ENCODE peak calls at places on chromosomes 11 and 22, in eight cellular contexts. Z is NCI-H2029, D is amygdala, W is HTR-8/SVneo, U is posterior cingulate gyrus, Y is T-helper 2 cell, P is T-helper 1 cell, I is NCI-H748 treated with DMSO at 0.1 percent for 48 hours. H is an unnamed sample.

GRCh38 chr11:24592342-24592741 is 95.5 kb downstream of the LUZP2 start:
- DNase-seq in Z (no peak), D (no peak), W (no peak), U (no peak), Y (no peak), P (no peak), I (no peak), H (no peak)

GRCh38 chr11:83002047-83002446 is 69.7 kb downstream of the RAB30 start:
- DNase-seq in Z (no peak), D (no peak), W (no peak), U (no peak), Y (no peak), P (no peak), I (no peak), H (no peak)

GRCh38 chr11:2536440-2536989 is 91.7 kb downstream of the KCNQ1 start:
- DNase-seq in Z (no peak), D (no peak), W (no peak), U (peak), Y (peak), P (no peak), I (no peak), H (no peak)

GRCh38 chr11:61266602-61267001 is 25.6 kb downstream of the PGA5 start:
- DNase-seq in Z (no peak), D (no peak), W (no peak), U (no peak), Y (no peak), P (no peak), I (no peak), H (no peak)

GRCh38 chr11:122748968-122749687 is 89.2 kb upstream of the CRTAM start:
- DNase-seq in Z (no peak), D (no peak), W (peak), U (no peak), Y (no peak), P (no peak), I (no peak), H (no peak)

GRCh38 chr11:47185305-47186075 is 744 bp downstream of the PACSIN3 start:
- DNase-seq in Z (no peak), D (peak), W (peak), U (no peak), Y (no peak), P (no peak), I (no peak), H (peak)

GRCh38 chr22:50102946-50103345 is 13.1 kb downstream of the MOV10L1 start:
- DNase-seq in Z (no peak), D (no peak), W (no peak), U (peak), Y (no peak), P (no peak), I (no peak), H (no peak)

GRCh38 chr11:45507916-45508315 is 157.5 kb downstream of the CHST1 start:
- DNase-seq in Z (no peak), D (no peak), W (no peak), U (no peak), Y (no peak), P (no peak), I (no peak), H (no peak)

GRCh38 chr11:111565111-111565720 is 24.7 kb downstream of the LAYN start:
- DNase-seq in Z (peak), D (peak), W (peak), U (peak), Y (no peak), P (peak), I (peak), H (peak)

GRCh38 chr11:66951927-66952337 is 6.3 kb downstream of the PC start:
- DNase-seq in Z (peak), D (no peak), W (no peak), U (no peak), Y (no peak), P (no peak), I (no peak), H (peak)

GRCh38 chr11:102780491-102780918 is at the start of gene MMP10:
- DNase-seq in Z (no peak), D (no peak), W (peak), U (no peak), Y (no peak), P (no peak), I (peak), H (no peak)

GRCh38 chr11:100469835-100470234 is 217.3 kb upstream of the ARHGAP42 start:
- DNase-seq in Z (no peak), D (no peak), W (no peak), U (no peak), Y (no peak), P (no peak), I (no peak), H (no peak)

GRCh38 chr11:29623144-29623722 is 393.6 kb downstream of the KCNA4 start:
- DNase-seq in Z (no peak), D (no peak), W (no peak), U (no peak), Y (no peak), P (no peak), I (no peak), H (no peak)

GRCh38 chr11:65491163-65491465 is 7.7 kb upstream of the MALAT1 start:
- DNase-seq in Z (no peak), D (no peak), W (no peak), U (peak), Y (no peak), P (no peak), I (no peak), H (no peak)

GRCh38 chr22:30513462-30513861 is 8.0 kb upstream of the SEC14L4 start:
- DNase-seq in Z (no peak), D (no peak), W (no peak), U (no peak), Y (no peak), P (no peak), I (no peak), H (no peak)

GRCh38 chr11:114683007-114683406 is 4.7 kb downstream of the NXPE2 start:
- DNase-seq in Z (no peak), D (no peak), W (no peak), U (no peak), Y (no peak), P (no peak), I (no peak), H (no peak)

GRCh38 chr22:39301926-39302325 is 17.5 kb downstream of the RPL3 start:
- DNase-seq in Z (peak), D (no peak), W (no peak), U (no peak), Y (no peak), P (no peak), I (no peak), H (no peak)

GRCh38 chr22:48391820-48392219 is 1435.9 kb downstream of the BRD1 start:
- DNase-seq in Z (no peak), D (no peak), W (no peak), U (no peak), Y (no peak), P (no peak), I (no peak), H (no peak)

GRCh38 chr11:45106440-45106839 is 40.0 kb upstream of the PRDM11 start:
- DNase-seq in Z (no peak), D (no peak), W (no peak), U (no peak), Y (no peak), P (no peak), I (no peak), H (no peak)

GRCh38 chr11:43278302-43278956 is 33.4 kb upstream of the API5 start:
- DNase-seq in Z (no peak), D (no peak), W (peak), U (no peak), Y (no peak), P (no peak), I (peak), H (peak)